ENCODE peak calls at places on chromosome 12, in six cellular contexts. T is brain pericyte, V is B cell, L is DMS79 treated with DMSO at 0.1 percent for 48 hours, Y is skeletal muscle cell, K is NCI-H345. I is an unnamed sample.

GRCh38 chr12:18158774-18159557 is 69.0 kb upstream of the RERGL start:
- DNase-seq in T (no peak), V (peak), L (no peak), Y (no peak), K (peak), I (no peak)

GRCh38 chr12:30466093-30466492 is 229.6 kb downstream of the IPO8 start:
- DNase-seq in T (no peak), V (no peak), L (no peak), Y (no peak), K (no peak), I (no peak)

GRCh38 chr12:3885179-3886094 is 12.2 kb upstream of the PARP11 start:
- DNase-seq in T (no peak), V (peak), L (peak), Y (no peak), K (peak), I (no peak)

GRCh38 chr12:69108024-69108423 is 131.3 kb upstream of the CPSF6 start:
- DNase-seq in T (peak), V (no peak), L (no peak), Y (no peak), K (no peak), I (no peak)

GRCh38 chr12:124764451-124764850 is 99.2 kb downstream of the SCARB1 start:
- DNase-seq in T (no peak), V (peak), L (no peak), Y (no peak), K (no peak), I (no peak)

GRCh38 chr12:47874316-47874715 is 30.5 kb downstream of the VDR start:
- DNase-seq in T (no peak), V (no peak), L (no peak), Y (no peak), K (no peak), I (no peak)

GRCh38 chr12:77493769-77494168 is 336.9 kb upstream of the NAV3 start:
- DNase-seq in T (no peak), V (no peak), L (peak), Y (no peak), K (no peak), I (no peak)

GRCh38 chr12:48779869-48780268 is 9.0 kb downstream of the ADCY6 start:
- DNase-seq in T (peak), V (no peak), L (no peak), Y (peak), K (no peak), I (no peak)

GRCh38 chr12:15899282-15899870 is 11.8 kb upstream of the DERA start:
- DNase-seq in T (no peak), V (peak), L (peak), Y (no peak), K (peak), I (no peak)

GRCh38 chr12:25151476-25151875 is 43.5 kb downstream of the DNAI7 start:
- DNase-seq in T (peak), V (no peak), L (no peak), Y (peak), K (no peak), I (no peak)

GRCh38 chr12:67701121-67701520 is 52.6 kb downstream of the DYRK2 start:
- DNase-seq in T (no peak), V (no peak), L (no peak), Y (no peak), K (no peak), I (no peak)

GRCh38 chr12:1320021-1320420 is 274.4 kb downstream of the FBXL14 start:
- DNase-seq in T (no peak), V (no peak), L (no peak), Y (no peak), K (no peak), I (no peak)

GRCh38 chr12:2924019-2924418 is 33.3 kb downstream of the TULP3 start:
- DNase-seq in T (no peak), V (no peak), L (no peak), Y (no peak), K (no peak), I (no peak)

GRCh38 chr12:113061061-113061694 is 4.6 kb downstream of the DTX1 start:
- DNase-seq in T (no peak), V (no peak), L (peak), Y (no peak), K (no peak), I (no peak)

GRCh38 chr12:108696111-108696995 is 35.0 kb downstream of the CORO1C start:
- DNase-seq in T (no peak), V (no peak), L (peak), Y (peak), K (peak), I (no peak)

I was measured in left lobe of liver.